ENCODE peak calls at places on chromosomes 16 and 17, in eight cellular contexts. One of them, this sample, is unnamed.
A peak's percentile ranks its signal among the peaks of the same experiment; 100 is the strongest.

GRCh38 chr16:56866955-56867830 is 2.2 kb downstream of the SLC12A3 start:
- DNase-seq in PC-3: peak; percentile 65
- DNase-seq in GM23338: peak; percentile 84
- DNase-seq in GM23248: peak; percentile 80
- DNase-seq in hepatocyte: peak; percentile 77
- DNase-seq in OCI-LY7: peak; percentile 82
- DNase-seq in HCT116: peak; percentile 43
- DNase-seq in SK-N-SH: peak; percentile 69
- DNase-seq in this sample: peak; percentile 65

GRCh38 chr17:83057793-83058477 is 21.5 kb upstream of the METRNL start:
- DNase-seq in PC-3: no peak
- DNase-seq in GM23338: no peak
- DNase-seq in GM23248: no peak
- DNase-seq in hepatocyte: no peak
- DNase-seq in OCI-LY7: no peak
- DNase-seq in HCT116: no peak
- DNase-seq in SK-N-SH: peak; percentile 21
- DNase-seq in this sample: no peak

GRCh38 chr17:54348234-54348633 is 525.5 kb downstream of the KIF2B start:
- DNase-seq in PC-3: no peak
- DNase-seq in GM23338: no peak
- DNase-seq in GM23248: no peak
- DNase-seq in hepatocyte: no peak
- DNase-seq in OCI-LY7: no peak
- DNase-seq in HCT116: no peak
- DNase-seq in SK-N-SH: no peak
- DNase-seq in this sample: no peak

GRCh38 chr16:17470871-17471744 is at the start of gene XYLT1:
- DNase-seq in PC-3: peak; percentile 58
- DNase-seq in GM23338: peak; percentile 82
- DNase-seq in GM23248: peak; percentile 100
- DNase-seq in hepatocyte: peak; percentile 71
- DNase-seq in OCI-LY7: peak; percentile 57
- DNase-seq in HCT116: no peak
- DNase-seq in SK-N-SH: peak; percentile 89
- DNase-seq in this sample: peak; percentile 23

GRCh38 chr17:12599185-12599920 is 66.3 kb upstream of the MYOCD start:
- DNase-seq in PC-3: no peak
- DNase-seq in GM23338: no peak
- DNase-seq in GM23248: no peak
- DNase-seq in hepatocyte: no peak
- DNase-seq in OCI-LY7: no peak
- DNase-seq in HCT116: no peak
- DNase-seq in SK-N-SH: no peak
- DNase-seq in this sample: no peak

GRCh38 chr17:82030470-82031302 is 792 bp upstream of the RAC3 start:
- DNase-seq in PC-3: peak; percentile 88
- DNase-seq in GM23338: peak; percentile 92
- DNase-seq in GM23248: peak; percentile 93
- DNase-seq in hepatocyte: peak; percentile 90
- DNase-seq in OCI-LY7: peak; percentile 85
- DNase-seq in HCT116: peak; percentile 72
- DNase-seq in SK-N-SH: peak; percentile 96
- DNase-seq in this sample: peak; percentile 78

GRCh38 chr16:526181-527014 is 1.1 kb upstream of the CAPN15 start:
- DNase-seq in PC-3: peak; percentile 4
- DNase-seq in GM23338: peak; percentile 76
- DNase-seq in GM23248: peak; percentile 75
- DNase-seq in hepatocyte: peak; percentile 80
- DNase-seq in OCI-LY7: peak; percentile 46
- DNase-seq in HCT116: no peak
- DNase-seq in SK-N-SH: no peak
- DNase-seq in this sample: no peak

GRCh38 chr16:68658258-68658973 is 13.3 kb downstream of the CDH3 start:
- DNase-seq in PC-3: peak; percentile 98
- DNase-seq in GM23338: no peak
- DNase-seq in GM23248: peak; percentile 90
- DNase-seq in hepatocyte: peak; percentile 64
- DNase-seq in OCI-LY7: no peak
- DNase-seq in HCT116: peak; percentile 83
- DNase-seq in SK-N-SH: no peak
- DNase-seq in this sample: no peak

GRCh38 chr17:10844667-10845387 is 6.9 kb upstream of the PIRT start:
- DNase-seq in PC-3: peak; percentile 61
- DNase-seq in GM23338: peak; percentile 87
- DNase-seq in GM23248: peak; percentile 77
- DNase-seq in hepatocyte: peak; percentile 90
- DNase-seq in OCI-LY7: peak; percentile 70
- DNase-seq in HCT116: peak; percentile 48
- DNase-seq in SK-N-SH: peak; percentile 84
- DNase-seq in this sample: peak; percentile 41

GRCh38 chr17:70636517-70637133 is 467.3 kb downstream of the KCNJ2 start:
- DNase-seq in PC-3: peak; percentile 80
- DNase-seq in GM23338: peak; percentile 65
- DNase-seq in GM23248: peak; percentile 60
- DNase-seq in hepatocyte: peak; percentile 58
- DNase-seq in OCI-LY7: peak; percentile 48
- DNase-seq in HCT116: peak; percentile 54
- DNase-seq in SK-N-SH: peak; percentile 58
- DNase-seq in this sample: peak; percentile 42

GRCh38 chr16:63613701-63614100 is 1508.2 kb downstream of the CDH11 start:
- DNase-seq in PC-3: peak; percentile 44
- DNase-seq in GM23338: no peak
- DNase-seq in GM23248: no peak
- DNase-seq in hepatocyte: peak; percentile 16
- DNase-seq in OCI-LY7: no peak
- DNase-seq in HCT116: no peak
- DNase-seq in SK-N-SH: no peak
- DNase-seq in this sample: no peak

GRCh38 chr16:9054460-9054859 is 37.0 kb upstream of the HAPSTR1 start:
- DNase-seq in PC-3: no peak
- DNase-seq in GM23338: no peak
- DNase-seq in GM23248: peak; percentile 35
- DNase-seq in hepatocyte: no peak
- DNase-seq in OCI-LY7: no peak
- DNase-seq in HCT116: no peak
- DNase-seq in SK-N-SH: no peak
- DNase-seq in this sample: no peak

GRCh38 chr17:77996256-77996655 is 37.8 kb downstream of the TNRC6C start:
- DNase-seq in PC-3: no peak
- DNase-seq in GM23338: no peak
- DNase-seq in GM23248: no peak
- DNase-seq in hepatocyte: no peak
- DNase-seq in OCI-LY7: no peak
- DNase-seq in HCT116: no peak
- DNase-seq in SK-N-SH: no peak
- DNase-seq in this sample: no peak

GRCh38 chr17:66330646-66331037 is 28.2 kb downstream of the PRKCA start:
- DNase-seq in PC-3: no peak
- DNase-seq in GM23338: no peak
- DNase-seq in GM23248: no peak
- DNase-seq in hepatocyte: no peak
- DNase-seq in OCI-LY7: no peak
- DNase-seq in HCT116: no peak
- DNase-seq in SK-N-SH: no peak
- DNase-seq in this sample: no peak

GRCh38 chr17:30556374-30557332 is 79.4 kb downstream of the GOSR1 start:
- DNase-seq in PC-3: no peak
- DNase-seq in GM23338: no peak
- DNase-seq in GM23248: no peak
- DNase-seq in hepatocyte: no peak
- DNase-seq in OCI-LY7: no peak
- DNase-seq in HCT116: no peak
- DNase-seq in SK-N-SH: no peak
- DNase-seq in this sample: no peak

GRCh38 chr17:27878776-27879562 is 14.2 kb downstream of the LYRM9 start:
- DNase-seq in PC-3: no peak
- DNase-seq in GM23338: no peak
- DNase-seq in GM23248: no peak
- DNase-seq in hepatocyte: no peak
- DNase-seq in OCI-LY7: no peak
- DNase-seq in HCT116: no peak
- DNase-seq in SK-N-SH: peak; percentile 30
- DNase-seq in this sample: no peak

GRCh38 chr16:67415872-67416793 is at the start of gene ZDHHC1:
- DNase-seq in PC-3: peak; percentile 61
- DNase-seq in GM23338: peak; percentile 86
- DNase-seq in GM23248: peak; percentile 90
- DNase-seq in hepatocyte: peak; percentile 88
- DNase-seq in OCI-LY7: peak; percentile 14
- DNase-seq in HCT116: no peak
- DNase-seq in SK-N-SH: peak; percentile 96
- DNase-seq in this sample: peak; percentile 55
- TF ChIP-seq EZH2phosphoT487 in PC-3: no peak
- TF ChIP-seq EZH2phosphoT487 in GM23338: no peak
- TF ChIP-seq EZH2phosphoT487 in GM23248: no peak
- TF ChIP-seq EZH2phosphoT487 in hepatocyte: no peak
- TF ChIP-seq EZH2phosphoT487 in OCI-LY7: no peak
- TF ChIP-seq EZH2phosphoT487 in HCT116: no peak
- TF ChIP-seq EZH2phosphoT487 in SK-N-SH: no peak
- TF ChIP-seq EZH2phosphoT487 in this sample: no peak

DNA sequence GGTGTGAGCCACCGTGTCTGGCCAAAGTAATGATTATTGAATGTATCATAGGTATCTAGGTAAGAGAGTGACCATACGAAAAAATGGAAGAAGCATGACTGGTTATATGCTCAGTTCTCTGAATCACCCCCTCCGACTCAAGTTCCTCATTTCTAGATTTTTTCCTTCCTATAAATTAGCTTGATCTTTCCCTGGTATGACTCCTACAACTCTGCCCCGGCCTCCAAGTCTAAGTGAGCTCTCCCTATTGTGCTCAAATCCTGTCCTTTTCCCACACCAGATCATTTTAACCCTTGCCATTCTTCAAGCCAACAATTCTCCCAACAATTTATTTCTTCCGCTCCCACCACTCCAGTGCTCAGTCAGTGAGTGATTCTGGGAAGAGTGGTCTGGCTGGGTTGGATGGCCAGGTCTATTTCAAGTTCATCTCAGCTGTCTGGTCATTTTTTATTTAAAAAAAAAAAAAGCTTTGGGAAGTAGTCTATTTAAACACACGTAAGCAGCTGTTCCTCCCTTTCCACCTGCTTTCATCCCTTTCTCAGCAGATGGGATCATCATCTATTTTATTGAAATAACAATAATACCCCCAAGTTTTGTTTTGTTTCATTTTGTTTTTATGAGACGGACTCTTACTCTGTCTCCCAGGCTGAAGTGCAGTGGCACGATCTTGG is 120.2 kb upstream of the HS3ST2 start:
- DNase-seq in PC-3: no peak
- DNase-seq in GM23338: no peak
- DNase-seq in GM23248: peak; percentile 44
- DNase-seq in hepatocyte: no peak
- DNase-seq in OCI-LY7: no peak
- DNase-seq in HCT116: no peak
- DNase-seq in SK-N-SH: no peak
- DNase-seq in this sample: no peak
- H3K9me2 ChIP-seq in PC-3: no peaks in the 10 kb centered on the region
- H3K9me2 ChIP-seq in GM23338: peaks cover 6% of the 10 kb centered on the region
- H3K9me2 ChIP-seq in GM23248: no peaks in the 10 kb centered on the region
- H3K9me2 ChIP-seq in hepatocyte: no peaks in the 10 kb centered on the region
- H3K9me2 ChIP-seq in OCI-LY7: no peaks in the 10 kb centered on the region
- H3K9me2 ChIP-seq in HCT116: no peaks in the 10 kb centered on the region
- H3K9me2 ChIP-seq in SK-N-SH: no peaks in the 10 kb centered on the region
- H3K9me2 ChIP-seq in this sample: no peaks in the 10 kb centered on the region

DNA sequence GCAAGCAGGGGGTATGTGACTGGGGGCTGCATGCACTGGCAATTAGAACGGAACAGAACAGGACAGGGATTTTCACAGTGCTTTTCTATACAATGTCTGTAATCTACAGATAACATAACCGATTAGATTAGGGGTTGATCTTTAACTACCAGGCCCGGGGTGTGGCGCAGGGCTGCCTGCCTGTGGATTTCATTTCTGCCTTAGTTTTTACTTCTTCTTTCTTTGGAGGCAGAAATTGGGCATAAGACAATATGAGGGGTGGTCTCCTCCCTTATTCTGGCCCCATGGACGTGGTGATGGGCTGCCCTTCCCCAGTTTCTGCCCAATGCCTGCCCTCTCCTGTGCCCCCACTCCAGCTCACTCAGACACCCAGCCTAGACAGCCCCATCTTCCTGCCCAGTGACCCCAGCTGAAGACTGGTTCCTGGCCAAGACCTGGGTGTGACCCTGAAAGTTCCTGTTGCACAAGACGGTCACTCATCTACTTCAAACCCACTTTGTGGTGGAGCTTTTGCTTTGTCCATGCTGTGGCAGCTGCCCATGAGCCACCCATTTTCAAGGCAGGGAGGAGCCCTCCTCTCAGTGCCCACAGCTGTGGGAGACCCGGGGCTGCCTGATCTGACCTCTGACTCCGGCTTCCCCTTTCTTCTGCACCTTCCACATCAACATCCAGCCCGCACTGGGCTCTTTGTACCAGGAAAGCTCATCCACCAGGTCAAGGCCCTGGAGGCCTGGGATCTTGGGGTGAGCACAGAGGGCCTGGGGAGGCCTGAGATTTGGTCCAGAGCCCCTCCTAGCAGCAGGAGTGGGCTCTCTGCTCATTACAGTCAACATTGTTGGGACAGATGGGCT is 18.6 kb downstream of the ALOX12B start:
- DNase-seq in PC-3: no peak
- DNase-seq in GM23338: no peak
- DNase-seq in GM23248: no peak
- DNase-seq in hepatocyte: no peak
- DNase-seq in OCI-LY7: no peak
- DNase-seq in HCT116: no peak
- DNase-seq in SK-N-SH: no peak
- DNase-seq in this sample: no peak
- TF ChIP-seq EZH2phosphoT487 in PC-3: no peak
- TF ChIP-seq EZH2phosphoT487 in GM23338: no peak
- TF ChIP-seq EZH2phosphoT487 in GM23248: no peak
- TF ChIP-seq EZH2phosphoT487 in hepatocyte: no peak
- TF ChIP-seq EZH2phosphoT487 in OCI-LY7: no peak
- TF ChIP-seq EZH2phosphoT487 in HCT116: no peak
- TF ChIP-seq EZH2phosphoT487 in SK-N-SH: no peak
- TF ChIP-seq EZH2phosphoT487 in this sample: no peak

GRCh38 chr17:58569216-58569615 is 54.8 kb upstream of the MTMR4 start:
- DNase-seq in PC-3: no peak
- DNase-seq in GM23338: no peak
- DNase-seq in GM23248: no peak
- DNase-seq in hepatocyte: no peak
- DNase-seq in OCI-LY7: no peak
- DNase-seq in HCT116: no peak
- DNase-seq in SK-N-SH: no peak
- DNase-seq in this sample: no peak

GRCh38 chr17:58568050-58568830 is 53.8 kb upstream of the MTMR4 start:
- DNase-seq in PC-3: no peak
- DNase-seq in GM23338: peak; percentile 32
- DNase-seq in GM23248: no peak
- DNase-seq in hepatocyte: no peak
- DNase-seq in OCI-LY7: no peak
- DNase-seq in HCT116: no peak
- DNase-seq in SK-N-SH: no peak
- DNase-seq in this sample: no peak

GRCh38 chr17:58564971-58565370 is 50.5 kb upstream of the MTMR4 start:
- DNase-seq in PC-3: no peak
- DNase-seq in GM23338: no peak
- DNase-seq in GM23248: no peak
- DNase-seq in hepatocyte: no peak
- DNase-seq in OCI-LY7: peak; percentile 83
- DNase-seq in HCT116: no peak
- DNase-seq in SK-N-SH: no peak
- DNase-seq in this sample: no peak

GRCh38 chr17:58570758-58571157 is 56.3 kb upstream of the MTMR4 start:
- DNase-seq in PC-3: no peak
- DNase-seq in GM23338: no peak
- DNase-seq in GM23248: no peak
- DNase-seq in hepatocyte: no peak
- DNase-seq in OCI-LY7: no peak
- DNase-seq in HCT116: no peak
- DNase-seq in SK-N-SH: no peak
- DNase-seq in this sample: no peak

GRCh38 chr17:58565389-58566311 is 51.2 kb upstream of the MTMR4 start:
- DNase-seq in PC-3: no peak
- DNase-seq in GM23338: peak; percentile 69
- DNase-seq in GM23248: no peak
- DNase-seq in hepatocyte: no peak
- DNase-seq in OCI-LY7: peak; percentile 45
- DNase-seq in HCT116: no peak
- DNase-seq in SK-N-SH: no peak
- DNase-seq in this sample: no peak
- H3K9me2 ChIP-seq in PC-3: no peaks in the 10 kb centered on the region
- H3K9me2 ChIP-seq in GM23338: no peaks in the 10 kb centered on the region
- H3K9me2 ChIP-seq in GM23248: no peaks in the 10 kb centered on the region
- H3K9me2 ChIP-seq in hepatocyte: no peaks in the 10 kb centered on the region
- H3K9me2 ChIP-seq in OCI-LY7: no peaks in the 10 kb centered on the region
- H3K9me2 ChIP-seq in HCT116: no peaks in the 10 kb centered on the region
- H3K9me2 ChIP-seq in SK-N-SH: no peaks in the 10 kb centered on the region
- H3K9me2 ChIP-seq in this sample: no peaks in the 10 kb centered on the region